ENCODE peak calls at places on chromosomes 12 and 14, in eight cellular contexts. One of them, this sample, is unnamed.

GRCh38 chr14:38224328-38224727 is 16.6 kb downstream of the SSTR1 start:
- DNase-seq in IMR-90: no peak
- DNase-seq in body of pancreas: no peak
- DNase-seq in adrenal gland: no peak
- DNase-seq in uterus: no peak
- DNase-seq in GM12878: no peak
- DNase-seq in breast epithelium: no peak
- DNase-seq in HepG2: no peak
- DNase-seq in this sample: no peak

GRCh38 chr12:88944403-88944802 is 364.1 kb upstream of the KITLG start:
- DNase-seq in IMR-90: peak
- DNase-seq in body of pancreas: no peak
- DNase-seq in adrenal gland: no peak
- DNase-seq in uterus: no peak
- DNase-seq in GM12878: no peak
- DNase-seq in breast epithelium: no peak
- DNase-seq in HepG2: peak
- DNase-seq in this sample: no peak

GRCh38 chr12:57173089-57173488 is 25.7 kb upstream of the LRP1-AS start:
- DNase-seq in IMR-90: no peak
- DNase-seq in body of pancreas: no peak
- DNase-seq in adrenal gland: no peak
- DNase-seq in uterus: no peak
- DNase-seq in GM12878: no peak
- DNase-seq in breast epithelium: no peak
- DNase-seq in HepG2: peak
- DNase-seq in this sample: no peak

GRCh38 chr14:75531660-75532317 is 9.5 kb downstream of the BATF start:
- DNase-seq in IMR-90: no peak
- DNase-seq in body of pancreas: no peak
- DNase-seq in adrenal gland: no peak
- DNase-seq in uterus: no peak
- DNase-seq in GM12878: no peak
- DNase-seq in breast epithelium: no peak
- DNase-seq in HepG2: no peak
- DNase-seq in this sample: no peak

GRCh38 chr14:101849125-101849524 is 87.6 kb downstream of the PPP2R5C start:
- DNase-seq in IMR-90: no peak
- DNase-seq in body of pancreas: no peak
- DNase-seq in adrenal gland: no peak
- DNase-seq in uterus: no peak
- DNase-seq in GM12878: no peak
- DNase-seq in breast epithelium: no peak
- DNase-seq in HepG2: no peak
- DNase-seq in this sample: no peak

GRCh38 chr14:93790966-93791365 is 2.7 kb upstream of the PRIMA1 start:
- DNase-seq in IMR-90: no peak
- DNase-seq in body of pancreas: no peak
- DNase-seq in adrenal gland: no peak
- DNase-seq in uterus: no peak
- DNase-seq in GM12878: no peak
- DNase-seq in breast epithelium: no peak
- DNase-seq in HepG2: no peak
- DNase-seq in this sample: no peak

GRCh38 chr12:120684523-120684932 is 2.4 kb upstream of the MLEC start:
- DNase-seq in IMR-90: peak
- DNase-seq in body of pancreas: no peak
- DNase-seq in adrenal gland: peak
- DNase-seq in uterus: no peak
- DNase-seq in GM12878: peak
- DNase-seq in breast epithelium: no peak
- DNase-seq in HepG2: no peak
- DNase-seq in this sample: peak

GRCh38 chr14:85978851-85979250 is 448.9 kb downstream of the FLRT2 start:
- DNase-seq in IMR-90: no peak
- DNase-seq in body of pancreas: no peak
- DNase-seq in adrenal gland: no peak
- DNase-seq in uterus: no peak
- DNase-seq in GM12878: no peak
- DNase-seq in breast epithelium: no peak
- DNase-seq in HepG2: no peak
- DNase-seq in this sample: no peak

GRCh38 chr14:39015964-39016577 is 87.0 kb downstream of the SEC23A start:
- DNase-seq in IMR-90: peak
- DNase-seq in body of pancreas: no peak
- DNase-seq in adrenal gland: no peak
- DNase-seq in uterus: no peak
- DNase-seq in GM12878: no peak
- DNase-seq in breast epithelium: no peak
- DNase-seq in HepG2: no peak
- DNase-seq in this sample: no peak

GRCh38 chr12:16030729-16031128 is 119.6 kb downstream of the DERA start:
- DNase-seq in IMR-90: peak
- DNase-seq in body of pancreas: no peak
- DNase-seq in adrenal gland: no peak
- DNase-seq in uterus: no peak
- DNase-seq in GM12878: no peak
- DNase-seq in breast epithelium: no peak
- DNase-seq in HepG2: peak
- DNase-seq in this sample: no peak

GRCh38 chr14:88614218-88614907 is 51.5 kb downstream of the ZC3H14 start:
- DNase-seq in IMR-90: peak
- DNase-seq in body of pancreas: no peak
- DNase-seq in adrenal gland: no peak
- DNase-seq in uterus: no peak
- DNase-seq in GM12878: no peak
- DNase-seq in breast epithelium: no peak
- DNase-seq in HepG2: no peak
- DNase-seq in this sample: no peak

GRCh38 chr12:129075451-129076208 is 222.4 kb downstream of the GLT1D1 start:
- DNase-seq in IMR-90: no peak
- DNase-seq in body of pancreas: no peak
- DNase-seq in adrenal gland: no peak
- DNase-seq in uterus: no peak
- DNase-seq in GM12878: no peak
- DNase-seq in breast epithelium: no peak
- DNase-seq in HepG2: no peak
- DNase-seq in this sample: no peak

GRCh38 chr14:50501642-50502041 is 30.7 kb downstream of the MAP4K5 start:
- DNase-seq in IMR-90: peak
- DNase-seq in body of pancreas: no peak
- DNase-seq in adrenal gland: no peak
- DNase-seq in uterus: no peak
- DNase-seq in GM12878: no peak
- DNase-seq in breast epithelium: no peak
- DNase-seq in HepG2: no peak
- DNase-seq in this sample: no peak

GRCh38 chr12:106301611-106302321 is 767 bp upstream of the TCP11L2 start:
- DNase-seq in IMR-90: peak
- DNase-seq in body of pancreas: peak
- DNase-seq in adrenal gland: peak
- DNase-seq in uterus: peak
- DNase-seq in GM12878: peak
- DNase-seq in breast epithelium: peak
- DNase-seq in HepG2: no peak
- DNase-seq in this sample: peak

GRCh38 chr14:96393292-96393691 is 1.4 kb downstream of the AK7 start:
- DNase-seq in IMR-90: no peak
- DNase-seq in body of pancreas: no peak
- DNase-seq in adrenal gland: no peak
- DNase-seq in uterus: no peak
- DNase-seq in GM12878: no peak
- DNase-seq in breast epithelium: no peak
- DNase-seq in HepG2: no peak
- DNase-seq in this sample: no peak

GRCh38 chr12:59744564-59744963 is 148.7 kb downstream of the SLC16A7 start:
- DNase-seq in IMR-90: no peak
- DNase-seq in body of pancreas: no peak
- DNase-seq in adrenal gland: no peak
- DNase-seq in uterus: no peak
- DNase-seq in GM12878: no peak
- DNase-seq in breast epithelium: no peak
- DNase-seq in HepG2: no peak
- DNase-seq in this sample: no peak

DNA sequence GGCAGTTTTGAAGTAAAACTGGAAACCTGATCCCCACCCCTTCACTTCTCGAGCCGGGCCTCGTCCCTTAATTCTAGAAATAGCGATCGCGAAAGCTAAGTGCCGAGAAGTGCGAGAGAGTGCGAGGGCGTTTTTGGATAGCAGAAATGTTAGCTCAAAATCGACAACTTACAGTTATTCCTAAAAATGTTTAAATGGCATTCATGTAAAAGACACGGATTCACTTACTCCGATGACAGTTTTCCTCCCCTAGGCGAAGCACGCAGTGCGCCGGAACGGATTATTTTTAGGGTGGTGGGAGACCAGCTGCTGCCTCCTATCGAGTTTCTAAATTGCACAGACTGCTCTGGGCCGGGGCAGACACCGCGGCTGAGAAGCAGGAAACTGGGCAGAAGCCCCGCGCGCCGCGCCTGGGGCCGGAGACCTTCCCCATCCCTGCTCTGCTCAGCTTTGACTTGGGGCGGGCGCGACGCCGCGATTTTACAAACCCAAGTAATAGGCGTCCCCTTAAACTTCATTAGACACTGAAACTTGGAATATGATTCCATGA is at the start of gene ABCC9:
- DNase-seq in IMR-90: peak
- DNase-seq in body of pancreas: peak
- DNase-seq in adrenal gland: peak
- DNase-seq in uterus: peak
- DNase-seq in GM12878: no peak
- DNase-seq in breast epithelium: no peak
- DNase-seq in HepG2: no peak
- DNase-seq in this sample: peak
- TF ChIP-seq POLR2A in IMR-90: no peak
- TF ChIP-seq POLR2A in body of pancreas: no peak
- TF ChIP-seq POLR2A in adrenal gland: no peak
- TF ChIP-seq POLR2A in uterus: no peak
- TF ChIP-seq POLR2A in GM12878: no peak
- TF ChIP-seq POLR2A in breast epithelium: no peak
- TF ChIP-seq POLR2A in HepG2: no peak
- TF ChIP-seq POLR2A in this sample: no peak

GRCh38 chr14:32509632-32510187 is 180.6 kb downstream of the AKAP6 start:
- DNase-seq in IMR-90: peak
- DNase-seq in body of pancreas: peak
- DNase-seq in adrenal gland: no peak
- DNase-seq in uterus: peak
- DNase-seq in GM12878: no peak
- DNase-seq in breast epithelium: peak
- DNase-seq in HepG2: peak
- DNase-seq in this sample: peak

GRCh38 chr14:32508281-32508680 is 179.2 kb downstream of the AKAP6 start:
- DNase-seq in IMR-90: peak
- DNase-seq in body of pancreas: no peak
- DNase-seq in adrenal gland: no peak
- DNase-seq in uterus: no peak
- DNase-seq in GM12878: no peak
- DNase-seq in breast epithelium: no peak
- DNase-seq in HepG2: no peak
- DNase-seq in this sample: no peak

GRCh38 chr14:32510815-32511214 is 181.7 kb downstream of the AKAP6 start:
- DNase-seq in IMR-90: no peak
- DNase-seq in body of pancreas: no peak
- DNase-seq in adrenal gland: no peak
- DNase-seq in uterus: no peak
- DNase-seq in GM12878: no peak
- DNase-seq in breast epithelium: no peak
- DNase-seq in HepG2: no peak
- DNase-seq in this sample: no peak

GRCh38 chr14:32512348-32512747 is 183.2 kb downstream of the AKAP6 start:
- DNase-seq in IMR-90: no peak
- DNase-seq in body of pancreas: no peak
- DNase-seq in adrenal gland: no peak
- DNase-seq in uterus: no peak
- DNase-seq in GM12878: no peak
- DNase-seq in breast epithelium: no peak
- DNase-seq in HepG2: no peak
- DNase-seq in this sample: no peak

GRCh38 chr14:32507029-32507984 is 178.2 kb downstream of the AKAP6 start:
- DNase-seq in IMR-90: peak
- DNase-seq in body of pancreas: no peak
- DNase-seq in adrenal gland: no peak
- DNase-seq in uterus: no peak
- DNase-seq in GM12878: no peak
- DNase-seq in breast epithelium: no peak
- DNase-seq in HepG2: no peak
- DNase-seq in this sample: no peak
- H3K4me3 ChIP-seq in IMR-90: no peak
- H3K4me3 ChIP-seq in body of pancreas: no peak
- H3K4me3 ChIP-seq in adrenal gland: no peak
- H3K4me3 ChIP-seq in uterus: no peak
- H3K4me3 ChIP-seq in GM12878: no peak
- H3K4me3 ChIP-seq in breast epithelium: no peak
- H3K4me3 ChIP-seq in HepG2: no peak
- H3K4me3 ChIP-seq in this sample: no peak

GRCh38 chr14:41280745-41281144 is 325.9 kb upstream of the LRFN5 start:
- DNase-seq in IMR-90: no peak
- DNase-seq in body of pancreas: no peak
- DNase-seq in adrenal gland: no peak
- DNase-seq in uterus: no peak
- DNase-seq in GM12878: no peak
- DNase-seq in breast epithelium: no peak
- DNase-seq in HepG2: no peak
- DNase-seq in this sample: no peak
- TF ChIP-seq CTCF in IMR-90: peak
- TF ChIP-seq CTCF in body of pancreas: no peak
- TF ChIP-seq CTCF in adrenal gland: peak
- TF ChIP-seq CTCF in uterus: no peak
- TF ChIP-seq CTCF in GM12878: no peak
- TF ChIP-seq CTCF in breast epithelium: no peak
- TF ChIP-seq CTCF in HepG2: peak
- TF ChIP-seq CTCF in this sample: no peak

GRCh38 chr14:105315941-105316562 is 1.5 kb downstream of the PACS2 start:
- DNase-seq in IMR-90: no peak
- DNase-seq in body of pancreas: no peak
- DNase-seq in adrenal gland: no peak
- DNase-seq in uterus: no peak
- DNase-seq in GM12878: no peak
- DNase-seq in breast epithelium: no peak
- DNase-seq in HepG2: no peak
- DNase-seq in this sample: peak

GRCh38 chr14:105313381-105314286 is 914 bp upstream of the PACS2 start:
- DNase-seq in IMR-90: no peak
- DNase-seq in body of pancreas: no peak
- DNase-seq in adrenal gland: no peak
- DNase-seq in uterus: no peak
- DNase-seq in GM12878: no peak
- DNase-seq in breast epithelium: no peak
- DNase-seq in HepG2: no peak
- DNase-seq in this sample: peak

GRCh38 chr14:105315211-105315721 is 718 bp downstream of the PACS2 start:
- DNase-seq in IMR-90: no peak
- DNase-seq in body of pancreas: peak
- DNase-seq in adrenal gland: peak
- DNase-seq in uterus: no peak
- DNase-seq in GM12878: no peak
- DNase-seq in breast epithelium: no peak
- DNase-seq in HepG2: peak
- DNase-seq in this sample: peak

GRCh38 chr14:105312973-105313372 is 1.6 kb upstream of the PACS2 start:
- DNase-seq in IMR-90: no peak
- DNase-seq in body of pancreas: no peak
- DNase-seq in adrenal gland: no peak
- DNase-seq in uterus: no peak
- DNase-seq in GM12878: no peak
- DNase-seq in breast epithelium: no peak
- DNase-seq in HepG2: no peak
- DNase-seq in this sample: no peak

GRCh38 chr14:105314287-105315185 is at the start of gene PACS2:
- DNase-seq in IMR-90: peak
- DNase-seq in body of pancreas: peak
- DNase-seq in adrenal gland: peak
- DNase-seq in uterus: peak
- DNase-seq in GM12878: no peak
- DNase-seq in breast epithelium: peak
- DNase-seq in HepG2: peak
- DNase-seq in this sample: peak
- TF ChIP-seq POLR2A in IMR-90: no peak
- TF ChIP-seq POLR2A in body of pancreas: no peak
- TF ChIP-seq POLR2A in adrenal gland: no peak
- TF ChIP-seq POLR2A in uterus: peak
- TF ChIP-seq POLR2A in GM12878: no peak
- TF ChIP-seq POLR2A in breast epithelium: no peak
- TF ChIP-seq POLR2A in HepG2: peak
- TF ChIP-seq POLR2A in this sample: no peak

This sample was measured in lower leg skin.